ENCODE peak calls at places on chromosomes 1 and 21, in six cellular contexts. H, R, J, N, F and S are unnamed samples. For H3K9me3, the result is how much of the 10 kb centered on the place peaks cover.

GRCh38 chr1:99347041-99347684 is 82.9 kb downstream of the PLPPR4 start:
- DNase-seq in N (no peak), F (no peak), J (no peak), R (no peak), H (no peak), S (no peak)

GRCh38 chr21:46515109-46515508 is 56.4 kb downstream of the DIP2A start:
- DNase-seq in J (peak), N (peak), R (no peak), F (peak), H (peak), S (peak)

GRCh38 chr1:5950994-5951749 is 41.1 kb downstream of the NPHP4 start:
- DNase-seq in R (no peak), H (no peak), J (no peak), N (no peak), F (no peak), S (peak)

GRCh38 chr21:15063081-15063820 is 1.5 kb downstream of the NRIP1 start:
- DNase-seq in H (no peak), N (no peak), R (no peak), J (no peak), F (peak), S (no peak)

GRCh38 chr1:6466023-6466422 is at the start of gene TNFRSF25:
- DNase-seq in J (no peak), F (no peak), H (no peak), R (no peak), N (no peak), S (peak)

GRCh38 chr21:31276663-31277062 is 67.4 kb downstream of the TIAM1 start:
- DNase-seq in R (no peak), F (no peak), N (no peak), H (no peak), J (no peak), S (no peak)

GRCh38 chr1:39333296-39333695 is 128.8 kb downstream of the MACF1 start:
- DNase-seq in F (no peak), R (no peak), J (no peak), H (no peak), N (no peak), S (no peak)

GRCh38 chr1:169108897-169109560 is 2.5 kb downstream of the ATP1B1 start:
- DNase-seq in F (peak), J (no peak), R (no peak), N (peak), H (peak), S (no peak)

GRCh38 chr1:179190861-179191260 is 38.6 kb downstream of the ABL2 start:
- DNase-seq in F (no peak), N (peak), H (peak), R (no peak), J (no peak), S (no peak)

GRCh38 chr1:54604051-54604450 is 19.3 kb downstream of the FAM151A start:
- DNase-seq in R (no peak), N (peak), H (no peak), F (no peak), J (no peak), S (no peak)

GRCh38 chr1:226674892-226675719 is 64.0 kb downstream of the ITPKB start:
- DNase-seq in F (peak), N (peak), J (no peak), R (no peak), H (peak), S (peak)

GRCh38 chr21:33212159-33212851 is 17.4 kb upstream of the IFNAR2 start:
- DNase-seq in N (no peak), F (peak), R (no peak), H (no peak), J (no peak), S (no peak)

GRCh38 chr1:227885135-227885647 is 62.5 kb downstream of the WNT9A start:
- DNase-seq in N (no peak), F (no peak), J (no peak), R (no peak), H (peak), S (no peak)

GRCh38 chr1:52268372-52268771 is 97.6 kb downstream of the CC2D1B start:
- DNase-seq in J (no peak), N (peak), F (no peak), R (no peak), H (no peak), S (no peak)

GRCh38 chr1:63915121-63915520 is 141.3 kb downstream of the ROR1 start:
- DNase-seq in H (no peak), N (no peak), R (no peak), J (no peak), F (no peak), S (no peak)

GRCh38 chr1:153774780-153775431 is at the start of gene SLC27A3:
- DNase-seq in N (peak), F (peak), R (no peak), J (peak), H (peak), S (no peak)

GRCh38 chr1:112727716-112728115 is 12.6 kb upstream of the PPM1J start:
- DNase-seq in J (no peak), R (no peak), N (no peak), F (no peak), H (no peak), S (no peak)

GRCh38 chr1:10528066-10529014 is 53.6 kb downstream of the PEX14 start:
- DNase-seq in F (no peak), J (no peak), H (peak), N (no peak), R (peak), S (no peak)

GRCh38 chr1:22846453-22846852 is 126.2 kb downstream of the LACTBL1 start:
- DNase-seq in R (no peak), F (no peak), N (no peak), J (no peak), H (no peak), S (no peak)

GRCh38 chr1:78887459-78887858 is 119.1 kb downstream of the ADGRL4 start:
- DNase-seq in H (no peak), J (no peak), R (no peak), F (no peak), N (no peak), S (no peak)

GRCh38 chr1:153794671-153795324 is 19.6 kb downstream of the SLC27A3 start:
- DNase-seq in R (no peak), H (peak), N (no peak), F (no peak), J (no peak), S (no peak)

GRCh38 chr1:31376374-31377134 is 3.7 kb upstream of the FABP3 start:
- DNase-seq in F (no peak), H (no peak), R (peak), J (no peak), N (no peak), S (no peak)

GRCh38 chr21:9730866-9731265 is 790.5 kb upstream of the TPTE start:
- DNase-seq in N (no peak), F (no peak), J (no peak), R (no peak), H (no peak), S (no peak)
- H3K9me3 ChIP-seq in N (half or more), F (under half), J (under half), R (under half), H (under half), S (under half)

GRCh38 chr1:4072754-4073153 is 172.7 kb upstream of the C1orf174 start:
- DNase-seq in F (no peak), J (no peak), N (no peak), R (no peak), H (no peak), S (no peak)
- H3K9me3 ChIP-seq in F (under half), J (under half), N (under half), R (under half), H (under half), S (under half)

DNA sequence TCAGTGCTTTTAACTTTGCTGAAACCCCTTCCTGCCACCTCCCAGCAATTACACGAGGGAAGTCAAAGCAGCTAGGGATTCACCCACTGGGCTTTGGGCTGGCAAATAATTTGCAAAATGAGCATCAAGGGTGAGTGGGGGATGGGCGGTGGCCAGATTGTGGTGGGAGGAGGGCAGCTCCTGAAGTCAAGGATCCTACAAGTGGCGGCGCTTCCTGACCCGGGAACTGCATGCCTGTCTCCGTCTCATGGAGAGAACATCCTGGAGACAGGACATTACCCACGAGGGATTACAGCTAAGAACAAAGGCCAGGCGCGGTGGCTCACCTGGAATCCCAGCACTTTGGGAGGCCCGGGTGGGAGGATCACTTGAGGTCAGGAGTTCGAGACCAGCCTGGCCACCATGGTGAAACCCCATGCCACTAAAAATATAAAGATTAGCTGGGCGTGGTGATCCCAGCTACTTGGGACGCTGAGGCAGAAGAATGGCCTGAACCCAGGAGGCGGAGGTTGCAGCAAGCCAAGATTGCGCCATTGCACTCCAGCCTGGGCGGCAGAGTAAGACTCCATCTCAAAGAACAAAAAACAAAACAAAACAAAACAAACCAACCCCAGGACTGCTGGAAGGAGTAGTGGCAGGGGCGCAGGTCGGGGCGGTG is 12.9 kb downstream of the TTC34 start:
- DNase-seq in R (no peak), F (no peak), H (peak), N (no peak), J (no peak), S (no peak)
- H3K9me3 ChIP-seq in R (under half), F (under half), H (under half), N (under half), J (under half), S (under half)

GRCh38 chr1:118363396-118363795 is 178.4 kb upstream of the SPAG17 start:
- DNase-seq in N (no peak), J (no peak), F (no peak), H (no peak), R (no peak), S (no peak)
- H3K9me3 ChIP-seq in N (under half), J (under half), F (under half), H (under half), R (under half), S (under half)

GRCh38 chr21:38228115-38228514 is 28.7 kb upstream of the KCNJ15 start:
- DNase-seq in J (no peak), N (peak), H (no peak), F (no peak), R (no peak), S (no peak)
- H3K9me3 ChIP-seq in J (under half), N (half or more), H (under half), F (under half), R (half or more), S (under half)

GRCh38 chr1:110964400-110964903 is 730 bp upstream of the LRIF1 start:
- DNase-seq in N (no peak), J (no peak), H (no peak), R (no peak), F (no peak), S (no peak)
- H3K9me3 ChIP-seq in N (under half), J (under half), H (under half), R (under half), F (under half), S (under half)

GRCh38 chr21:25334046-25334730 is 273.1 kb downstream of the MRPL39 start:
- DNase-seq in R (no peak), J (no peak), N (no peak), H (no peak), F (no peak), S (no peak)
- H3K9me3 ChIP-seq in R (under half), J (under half), N (under half), H (under half), F (under half), S (under half)

GRCh38 chr21:44434568-44434925 is 20.8 kb upstream of the LRRC3 start:
- DNase-seq in J (no peak), N (no peak), F (no peak), H (no peak), R (no peak), S (no peak)

GRCh38 chr21:44434936-44435635 is 20.2 kb upstream of the LRRC3 start:
- DNase-seq in F (no peak), J (no peak), N (no peak), R (no peak), H (peak), S (no peak)

GRCh38 chr21:44437371-44437695 is 18.0 kb upstream of the LRRC3 start:
- DNase-seq in J (no peak), N (no peak), H (peak), R (no peak), F (no peak), S (no peak)

GRCh38 chr21:44436958-44437357 is 18.4 kb upstream of the LRRC3 start:
- DNase-seq in N (no peak), J (no peak), R (no peak), F (no peak), H (peak), S (no peak)

GRCh38 chr21:44436111-44436611 is 19.1 kb upstream of the LRRC3 start:
- DNase-seq in R (no peak), N (no peak), H (peak), J (no peak), F (no peak), S (no peak)
- H3K9me3 ChIP-seq in R (under half), N (under half), H (under half), J (under half), F (under half), S (under half)